ENCODE peak calls at places on chromosomes 6 and 20, in eight cellular contexts. N is activated T-cell treated with anti-CD3 and anti-CD28 coated beads for 1 hour; O is stimulated activated CD8-positive, alpha-beta memory T cell treated with anti-CD3 and anti-CD28 coated beads, Interleukin-15, amount 100 ng/mL, for 24 hours; U is stimulated activated CD4-positive, alpha-beta T cell treated with anti-CD3 and anti-CD28 coated beads, Interleukin-4, amount 100 ng/mL, for 24 hours; I is renal cortical epithelial cell; W is activated CD4-positive, CD25-positive, alpha-beta regulatory T cell; S is activated CD4-positive, alpha-beta T cell treated with anti-CD3 and anti-CD28 coated beads, Interleukin-2, amount 50 U/mL, for 24 hours; B is transverse colon. X is an unnamed sample.
A peak's percentile ranks its signal among the peaks of the same experiment; 100 is the strongest.

GRCh38 chr20:675453-676314 is at the start of gene SCRT2:
- DNase-seq in O (peak; percentile 38), U (peak; percentile 60), B (peak; percentile 79), W (peak; percentile 14), N (peak; percentile 56), I (no peak), S (peak; percentile 34), X (no peak)

GRCh38 chr6:41100871-41101287 is 28.1 kb downstream of the NFYA start:
- DNase-seq in N (no peak), U (peak; percentile 37), W (no peak), O (no peak), B (no peak), I (no peak), S (no peak), X (no peak)

GRCh38 chr6:167047554-167047953 is 48.4 kb downstream of the CEP43 start:
- DNase-seq in B (peak; percentile 39), O (no peak), N (no peak), U (peak; percentile 65), S (peak; percentile 29), W (no peak), I (no peak), X (no peak)

GRCh38 chr20:58967652-58968429 is 13.2 kb upstream of the NELFCD start:
- DNase-seq in S (no peak), N (no peak), W (no peak), O (no peak), I (no peak), B (no peak), U (no peak), X (no peak)

GRCh38 chr6:35425284-35425683 is 26.9 kb upstream of the FANCE start:
- DNase-seq in I (peak; percentile 78), S (no peak), W (no peak), B (no peak), N (no peak), O (no peak), U (no peak), X (no peak)

GRCh38 chr20:23049201-23049932 is at the start of gene THBD:
- DNase-seq in I (peak; percentile 27), U (no peak), S (no peak), B (peak; percentile 56), W (no peak), N (no peak), O (no peak), X (peak; percentile 37)

GRCh38 chr6:25874822-25875562 is 949 bp upstream of the SLC17A3 start:
- DNase-seq in U (no peak), S (no peak), W (no peak), O (no peak), B (no peak), I (peak; percentile 77), N (no peak), X (no peak)

GRCh38 chr20:1471242-1471641 is 4.6 kb upstream of the NSFL1C start:
- DNase-seq in I (no peak), B (no peak), W (no peak), N (no peak), S (no peak), U (no peak), O (no peak), X (no peak)

GRCh38 chr6:3561745-3562144 is 104.9 kb upstream of the SLC22A23 start:
- DNase-seq in O (no peak), B (no peak), U (no peak), I (no peak), S (no peak), W (no peak), N (no peak), X (peak; percentile 61)

GRCh38 chr20:23857954-23858565 is 21.5 kb downstream of the CST5 start:
- DNase-seq in S (no peak), N (no peak), B (no peak), W (no peak), U (no peak), O (no peak), I (peak; percentile 16), X (no peak)

GRCh38 chr6:99602519-99603420 is 3.9 kb upstream of the PRDM13 start:
- DNase-seq in S (no peak), U (no peak), W (no peak), N (no peak), O (no peak), I (no peak), B (no peak), X (no peak)

GRCh38 chr20:63690898-63691710 is 5.3 kb upstream of the TNFRSF6B start:
- DNase-seq in O (no peak), U (no peak), N (no peak), S (no peak), B (no peak), W (no peak), I (no peak), X (no peak)

GRCh38 chr20:36465109-36466080 is 75.9 kb upstream of the MYL9 start:
- DNase-seq in O (no peak), U (peak; percentile 63), N (peak; percentile 20), S (peak; percentile 49), W (no peak), I (peak; percentile 71), B (peak; percentile 62), X (peak; percentile 80)

GRCh38 chr6:87722831-87723726 is 21.0 kb upstream of the AKIRIN2 start:
- DNase-seq in B (peak; percentile 41), U (no peak), N (no peak), I (peak; percentile 99), S (no peak), O (no peak), W (no peak), X (no peak)

GRCh38 chr6:92706976-92707375 is 712.4 kb downstream of the EPHA7 start:
- DNase-seq in N (no peak), W (no peak), B (no peak), I (peak; percentile 57), O (no peak), S (no peak), U (no peak), X (no peak)

GRCh38 chr20:18722381-18722780 is 91.2 kb upstream of the SCP2D1 start:
- DNase-seq in B (no peak), O (no peak), I (peak; percentile 31), U (no peak), S (no peak), N (no peak), W (no peak), X (no peak)

GRCh38 chr6:36765943-36766648 is 68.5 kb downstream of the RAB44 start:
- DNase-seq in O (peak; percentile 52), N (peak; percentile 74), U (peak; percentile 84), I (peak; percentile 66), B (peak; percentile 88), S (peak; percentile 74), W (peak; percentile 70), X (peak; percentile 79)

GRCh38 chr6:37576336-37576737 is 76.6 kb upstream of the CCDC167 start:
- DNase-seq in W (no peak), N (no peak), I (peak; percentile 65), B (no peak), U (no peak), O (no peak), S (no peak), X (no peak)

GRCh38 chr6:33235221-33235634 is 26.9 kb downstream of the RING1 start:
- DNase-seq in I (no peak), U (no peak), S (no peak), O (no peak), W (no peak), B (no peak), N (no peak), X (no peak)

GRCh38 chr6:163449076-163449475 is 34.6 kb downstream of the QKI start:
- DNase-seq in I (no peak), U (no peak), B (no peak), W (no peak), O (no peak), N (no peak), S (no peak), X (no peak)

GRCh38 chr6:168088161-168089106 is 9.4 kb upstream of the FRMD1 start:
- DNase-seq in O (no peak), N (no peak), U (no peak), B (peak; percentile 70), W (no peak), I (peak; percentile 72), S (no peak), X (peak; percentile 31)

GRCh38 chr20:17608701-17609497 is 39.0 kb downstream of the DSTN start:
- DNase-seq in S (no peak), O (no peak), N (no peak), U (no peak), I (no peak), W (no peak), B (no peak), X (no peak)

GRCh38 chr20:53238121-53238660 is 266.0 kb downstream of the TSHZ2 start:
- DNase-seq in W (no peak), U (no peak), B (no peak), I (no peak), O (no peak), S (no peak), N (no peak), X (no peak)

GRCh38 chr20:42688576-42688975 is 501.1 kb downstream of the PTPRT start:
- DNase-seq in W (no peak), B (no peak), N (no peak), S (no peak), I (no peak), O (no peak), U (no peak), X (no peak)

GRCh38 chr20:9966966-9967365 is 67.8 kb upstream of the ANKEF1 start:
- DNase-seq in N (no peak), B (no peak), I (no peak), O (no peak), W (no peak), U (no peak), S (no peak), X (no peak)

GRCh38 chr6:25446815-25447569 is 167.8 kb downstream of the CARMIL1 start:
- DNase-seq in I (no peak), S (no peak), O (no peak), N (no peak), W (no peak), B (no peak), U (no peak), X (no peak)

GRCh38 chr6:32885698-32886286 is 31.8 kb downstream of the PSMB9 start:
- DNase-seq in I (peak; percentile 87), W (no peak), S (no peak), B (no peak), U (no peak), N (no peak), O (no peak), X (peak; percentile 65)

GRCh38 chr6:118719351-118720124 is 68.1 kb upstream of the CEP85L start:
- DNase-seq in U (peak; percentile 58), N (no peak), W (no peak), I (no peak), S (peak; percentile 36), B (no peak), O (no peak), X (no peak)

GRCh38 chr20:19699132-19699971 is 58.7 kb upstream of the RIN2 start:
- DNase-seq in U (no peak), B (no peak), O (no peak), N (no peak), W (no peak), I (peak; percentile 63), S (no peak), X (no peak)

GRCh38 chr6:138417493-138418117 is 13.6 kb downstream of the HEBP2 start:
- DNase-seq in I (peak; percentile 50), U (no peak), B (no peak), W (no peak), N (no peak), O (no peak), S (no peak), X (no peak)

X was measured in NCI-H345.